ENCODE peak calls at places on chromosomes 6 and 20, in four cellular contexts. N is ovary, T is GM23248, S is Panc1. I is an unnamed sample.

GRCh38 chr6:18260448-18261106 is 3.8 kb downstream of the DEK start:
- DNase-seq in N (no peak), T (peak; percentile 70), S (no peak), I (peak; percentile 53)

GRCh38 chr6:149184523-149184922 is 133.0 kb upstream of the TAB2 start:
- DNase-seq in N (no peak), T (no peak), S (no peak), I (no peak)

GRCh38 chr20:51085761-51086160 is 62.9 kb upstream of the KCNG1 start:
- DNase-seq in N (no peak), T (no peak), S (no peak), I (no peak)

GRCh38 chr6:34094474-34095135 is 51.3 kb downstream of the GRM4 start:
- DNase-seq in N (no peak), T (no peak), S (no peak), I (no peak)

GRCh38 chr6:43878823-43879495 is 108.9 kb downstream of the VEGFA start:
- DNase-seq in N (no peak), T (peak; percentile 39), S (no peak), I (no peak)

GRCh38 chr6:166627875-166628849 is 1.1 kb upstream of the RPS6KA2 start:
- DNase-seq in N (peak; percentile 65), T (peak; percentile 75), S (no peak), I (peak; percentile 69)

GRCh38 chr6:18117136-18117535 is 5.3 kb downstream of the NHLRC1 start:
- DNase-seq in N (no peak), T (no peak), S (no peak), I (no peak)

GRCh38 chr20:64231621-64232550 is 23.7 kb upstream of the PCMTD2 start:
- DNase-seq in N (no peak), T (no peak), S (no peak), I (no peak)

GRCh38 chr6:74606488-74607135 is 599.2 kb downstream of the COL12A1 start:
- DNase-seq in N (no peak), T (peak; percentile 94), S (no peak), I (peak; percentile 89)

GRCh38 chr20:57934007-57934805 is 224.4 kb upstream of the PMEPA1 start:
- DNase-seq in N (no peak), T (no peak), S (no peak), I (no peak)

GRCh38 chr20:924639-925038 is 8.5 kb upstream of the ANGPT4 start:
- DNase-seq in N (no peak), T (no peak), S (no peak), I (no peak)

GRCh38 chr6:136471372-136471771 is 78.8 kb downstream of the MAP7 start:
- DNase-seq in N (no peak), T (peak; percentile 11), S (no peak), I (no peak)

GRCh38 chr6:6131492-6132109 is 124.9 kb upstream of the NRN1 start:
- DNase-seq in N (no peak), T (peak; percentile 57), S (no peak), I (no peak)

GRCh38 chr20:48676795-48677447 is 150.9 kb downstream of the PREX1 start:
- DNase-seq in N (no peak), T (no peak), S (no peak), I (no peak)

GRCh38 chr20:4875578-4876067 is 125.7 kb downstream of the SLC23A2 start:
- DNase-seq in N (no peak), T (no peak), S (no peak), I (no peak)

GRCh38 chr20:19764207-19764606 is 6.1 kb downstream of the RIN2 start:
- DNase-seq in N (no peak), T (no peak), S (no peak), I (no peak)

GRCh38 chr6:153214439-153214838 is 83.4 kb upstream of the RGS17 start:
- DNase-seq in N (no peak), T (no peak), S (no peak), I (no peak)

GRCh38 chr6:169252805-169253189 is 849 bp downstream of the THBS2 start:
- DNase-seq in N (no peak), T (peak; percentile 56), S (no peak), I (no peak)

GRCh38 chr6:27825025-27825823 is 87.0 kb downstream of the OR2B2 start:
- DNase-seq in N (no peak), T (no peak), S (no peak), I (peak; percentile 56)

GRCh38 chr6:96491926-96492325 is 29.7 kb upstream of the UFL1 start:
- DNase-seq in N (no peak), T (no peak), S (no peak), I (no peak)
- H3K9me3 ChIP-seq in N (no peaks in the 10 kb centered on the region), T (no peaks in the 10 kb centered on the region), S (no peaks in the 10 kb centered on the region), I (no peaks in the 10 kb centered on the region)

DNA sequence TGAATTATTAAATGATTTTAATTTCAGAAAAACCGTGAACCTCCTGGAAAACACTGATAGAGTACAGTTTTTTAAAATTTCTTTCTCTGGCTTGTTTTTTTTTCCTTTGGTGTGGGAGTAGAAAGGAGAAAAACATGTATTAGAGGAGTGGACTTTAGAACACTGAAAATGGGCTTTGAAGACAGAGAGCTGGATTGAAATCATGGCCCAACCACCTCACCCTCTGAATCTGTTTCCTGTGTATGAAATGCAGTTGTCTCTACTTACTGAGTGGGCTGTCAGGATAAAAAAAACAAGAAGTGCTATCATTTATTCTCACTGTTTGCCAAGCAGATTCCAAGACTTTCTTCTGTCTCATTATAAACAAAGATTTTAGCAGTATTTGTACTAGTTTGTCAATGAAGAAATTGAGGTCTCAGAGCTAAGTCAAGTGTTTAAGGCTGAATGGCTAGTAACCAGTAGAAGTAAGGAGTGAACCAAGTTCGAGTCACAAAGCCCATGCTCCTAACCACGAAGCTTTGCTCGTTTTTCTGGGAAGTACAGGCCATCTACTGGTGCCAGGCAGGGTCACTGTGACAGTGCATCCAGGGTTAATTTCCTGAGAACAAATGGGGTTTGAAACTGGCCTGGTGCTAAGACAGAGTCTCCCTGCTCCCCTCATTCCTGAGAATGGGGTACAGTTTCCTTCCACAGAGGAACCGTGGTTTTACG is 256.4 kb downstream of the TMEM242 start:
- DNase-seq in N (no peak), T (peak; percentile 17), S (no peak), I (no peak)
- H3K27ac ChIP-seq in N (peak overlapping the region; percentile 63), T (no peak overlapping the region), S (peak overlapping the region; percentile 13), I (no peak overlapping the region)

DNA sequence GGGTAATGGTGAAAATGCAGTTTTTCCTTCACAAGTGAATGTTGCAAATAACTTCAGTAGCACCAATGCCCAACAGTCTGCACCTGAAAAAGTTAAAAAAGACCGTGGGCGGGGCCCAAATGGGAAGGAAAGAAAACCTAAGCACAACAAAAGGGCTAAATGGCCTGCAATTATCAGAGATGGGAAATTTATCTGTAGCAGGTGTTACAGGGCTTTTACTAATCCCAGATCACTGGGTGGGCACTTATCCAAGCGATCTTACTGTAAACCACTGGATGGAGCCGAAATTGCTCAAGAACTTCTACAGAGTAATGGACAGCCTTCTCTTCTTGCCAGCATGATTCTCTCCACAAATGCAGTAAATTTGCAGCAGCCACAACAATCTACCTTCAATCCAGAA is 64.8 kb upstream of the SMIM8 start:
- DNase-seq in N (no peak), T (no peak), S (no peak), I (no peak)
- H3K9me3 ChIP-seq in N (no peaks in the 10 kb centered on the region), T (no peaks in the 10 kb centered on the region), S (no peaks in the 10 kb centered on the region), I (no peaks in the 10 kb centered on the region)

DNA sequence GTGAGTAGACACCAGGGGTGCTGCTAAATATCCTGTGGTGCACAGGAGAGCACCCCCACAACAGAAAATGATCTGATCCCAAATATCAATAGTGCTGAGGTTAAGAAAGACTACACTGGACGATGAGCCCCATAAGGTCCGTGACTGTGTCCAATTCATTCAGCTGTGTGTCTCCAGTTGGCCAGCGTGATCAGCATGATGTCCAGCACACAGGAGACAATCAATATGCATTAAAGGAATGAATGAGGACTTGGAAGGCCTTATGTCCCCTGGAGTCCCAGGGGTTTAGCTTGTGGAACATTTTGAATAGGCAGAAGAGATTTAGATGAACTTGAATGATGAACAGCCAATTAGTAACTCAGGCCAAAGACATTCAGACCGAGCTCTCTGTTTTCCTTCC is 6.3 kb downstream of the PPP1R16B start:
- DNase-seq in N (no peak), T (no peak), S (no peak), I (no peak)
- H3K27ac ChIP-seq in N (no peak overlapping the region), T (no peak overlapping the region), S (no peak overlapping the region), I (no peak overlapping the region)

DNA sequence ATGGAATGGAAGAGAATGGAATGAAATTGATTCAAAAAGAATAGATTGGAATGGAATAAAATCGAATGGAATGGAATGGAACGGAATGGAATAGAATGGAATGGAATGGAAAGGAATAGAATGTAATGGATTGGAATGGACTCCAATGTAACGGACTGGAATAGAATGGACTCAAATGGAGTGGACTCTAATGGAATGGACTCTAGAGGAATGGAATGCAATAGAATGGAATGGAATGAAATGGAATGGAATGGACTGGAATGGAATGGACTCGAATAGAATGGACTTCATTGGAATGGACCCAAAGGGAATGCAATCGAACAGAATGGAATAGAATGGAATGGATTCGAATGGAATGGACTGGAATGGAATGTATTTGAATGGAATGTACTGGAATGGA is 19.7 kb upstream of the DEFB115 start:
- DNase-seq in N (no peak), T (no peak), S (no peak), I (no peak)
- H3K9me3 ChIP-seq in N (no peaks in the 10 kb centered on the region), T (peaks cover 4% of the 10 kb centered on the region), S (no peaks in the 10 kb centered on the region), I (peaks cover 38% of the 10 kb centered on the region)

I was measured in SJSA1.